ENCODE peak calls at places on chromosomes 5 and 9, in ten cellular contexts. F is transverse colon, I is HCT116, Q is body of pancreas, K is heart left ventricle, M is IMR-90, Z is A549, A is uterus, L is spleen, S is stomach. G is an unnamed sample.

GRCh38 chr9:116162241-116162781 is 8.7 kb downstream of the PAPPA start:
- DNase-seq in Z (no peak), K (no peak), A (no peak), S (no peak), F (no peak), I (no peak), M (no peak), L (no peak), Q (peak; percentile 68), G (no peak)

GRCh38 chr9:85876628-85877027 is 64.3 kb upstream of the NAA35 start:
- DNase-seq in S (no peak), A (no peak), M (no peak), I (no peak), F (no peak), L (no peak), Q (no peak), Z (no peak), K (no peak), G (no peak)

GRCh38 chr5:172762214-172763119 is 8.5 kb downstream of the DUSP1 start:
- DNase-seq in Z (no peak), L (peak; percentile 78), A (no peak), S (no peak), Q (no peak), K (no peak), M (no peak), F (no peak), I (no peak), G (no peak)

GRCh38 chr5:56607074-56607473 is 208.3 kb upstream of the MAP3K1 start:
- DNase-seq in S (no peak), Q (no peak), Z (no peak), A (no peak), L (no peak), K (no peak), F (no peak), I (no peak), M (peak; percentile 50), G (no peak)

GRCh38 chr5:124179788-124180187 is 566.7 kb downstream of the ZNF608 start:
- DNase-seq in Q (no peak), A (no peak), M (no peak), F (no peak), S (no peak), K (no peak), L (no peak), Z (no peak), I (no peak), G (no peak)

GRCh38 chr5:29758986-29759421 is 1434.5 kb upstream of the CDH6 start:
- DNase-seq in K (no peak), S (no peak), Q (no peak), Z (no peak), A (no peak), I (no peak), L (no peak), F (no peak), M (no peak), G (no peak)

GRCh38 chr9:123435471-123435870 is 79.5 kb downstream of the CRB2 start:
- DNase-seq in S (no peak), Q (no peak), I (no peak), M (no peak), A (no peak), Z (no peak), K (no peak), L (no peak), F (no peak), G (no peak)

GRCh38 chr5:78718827-78719226 is 70.3 kb upstream of the LHFPL2 start:
- DNase-seq in Z (no peak), F (no peak), Q (no peak), L (no peak), M (no peak), A (no peak), S (no peak), K (no peak), I (no peak), G (no peak)

DNA sequence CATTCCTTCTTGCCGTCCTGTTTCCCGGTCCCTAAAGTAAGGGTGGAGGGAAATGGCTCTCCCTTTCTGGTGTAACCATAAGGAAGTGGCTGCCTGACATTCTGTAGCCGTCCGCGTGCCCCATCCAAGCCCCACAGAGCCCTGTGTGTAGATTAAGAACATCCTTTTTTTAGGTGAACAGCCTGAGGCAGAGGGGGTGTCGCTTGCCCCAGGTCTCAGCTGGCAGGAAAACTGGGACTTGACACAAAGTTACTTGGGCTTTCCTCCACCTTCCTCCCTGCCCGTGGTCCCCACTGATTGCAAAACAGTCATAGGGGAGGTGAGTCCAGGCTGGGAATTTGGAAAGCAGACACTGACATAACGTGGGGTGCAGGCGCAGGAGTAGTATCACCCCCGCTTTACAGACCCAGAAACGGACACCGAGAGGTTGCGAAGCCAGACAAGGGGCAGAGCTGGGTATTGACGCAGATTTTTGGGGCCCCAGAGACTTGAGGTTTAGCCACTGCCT is 22.8 kb downstream of the C9orf50 start:
- DNase-seq in F (no peak), S (no peak), L (no peak), Q (no peak), M (no peak), Z (no peak), K (no peak), A (no peak), I (no peak), G (no peak)
- H3K4me3 ChIP-seq in F (no peak overlapping the region), S (peak overlapping the region; percentile 49), L (no peak overlapping the region), Q (no peak overlapping the region), M (no peak overlapping the region), Z (peak overlapping the region; percentile 40), K (peak overlapping the region; percentile 48), A (no peak overlapping the region), I (peak overlapping the region; percentile 67), G (peak overlapping the region; percentile 46)

DNA sequence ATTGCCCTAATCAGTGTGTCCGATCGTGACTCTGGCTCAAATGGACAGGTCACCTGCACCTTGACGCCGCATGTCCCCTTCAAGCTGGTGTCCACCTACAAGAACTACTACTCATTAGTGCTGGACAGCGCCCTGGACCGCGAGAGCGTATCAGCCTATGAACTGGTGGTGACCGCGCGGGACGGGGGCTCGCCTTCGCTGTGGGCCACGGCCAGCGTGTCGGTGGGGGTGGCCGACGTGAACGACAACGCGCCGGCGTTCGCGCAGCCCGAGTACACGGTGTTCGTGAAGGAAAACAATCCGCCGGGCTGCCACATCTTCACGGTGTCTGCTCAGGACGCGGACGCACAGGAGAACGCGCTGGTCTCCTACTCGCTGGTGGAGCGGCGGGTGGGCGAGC is 1.4 kb downstream of the PCDHA13 start:
- DNase-seq in Z (no peak), F (no peak), K (no peak), M (no peak), L (no peak), I (no peak), S (no peak), A (no peak), Q (no peak), G (peak; percentile 25)
- H3K9me3 ChIP-seq in Z (peaks cover 4% of the 10 kb centered on the region), F (peaks cover 18% of the 10 kb centered on the region), K (peaks cover 34% of the 10 kb centered on the region), M (peaks cover 23% of the 10 kb centered on the region), L (no peaks in the 10 kb centered on the region), I (no peaks in the 10 kb centered on the region), S (peaks cover 38% of the 10 kb centered on the region), A (no peaks in the 10 kb centered on the region), Q (peaks cover 25% of the 10 kb centered on the region), G (no peaks in the 10 kb centered on the region)

GRCh38 chr9:35811364-35812024 is 568 bp downstream of the SPAG8 start:
- DNase-seq in F (no peak), K (no peak), S (peak; percentile 61), Q (peak; percentile 43), I (no peak), M (no peak), L (no peak), A (peak; percentile 56), Z (no peak), G (no peak)

GRCh38 chr9:35814106-35814840 is 569 bp downstream of the HINT2 start:
- DNase-seq in M (peak; percentile 41), K (peak; percentile 83), I (no peak), Z (peak; percentile 70), Q (peak; percentile 77), L (peak; percentile 92), A (peak; percentile 73), S (peak; percentile 74), F (peak; percentile 75), G (peak; percentile 79)

GRCh38 chr9:35813434-35814105 is 1.3 kb downstream of the HINT2 start:
- DNase-seq in S (no peak), M (peak; percentile 32), I (peak; percentile 42), Q (no peak), K (no peak), L (no peak), F (no peak), Z (peak; percentile 78), A (no peak), G (no peak)

GRCh38 chr9:35814841-35815543 is at the start of gene HINT2:
- DNase-seq in S (peak; percentile 97), K (peak; percentile 97), I (peak; percentile 98), Z (peak; percentile 98), A (peak; percentile 98), Q (peak; percentile 98), L (peak; percentile 98), M (peak; percentile 99), F (peak; percentile 99), G (peak; percentile 99)

DNA sequence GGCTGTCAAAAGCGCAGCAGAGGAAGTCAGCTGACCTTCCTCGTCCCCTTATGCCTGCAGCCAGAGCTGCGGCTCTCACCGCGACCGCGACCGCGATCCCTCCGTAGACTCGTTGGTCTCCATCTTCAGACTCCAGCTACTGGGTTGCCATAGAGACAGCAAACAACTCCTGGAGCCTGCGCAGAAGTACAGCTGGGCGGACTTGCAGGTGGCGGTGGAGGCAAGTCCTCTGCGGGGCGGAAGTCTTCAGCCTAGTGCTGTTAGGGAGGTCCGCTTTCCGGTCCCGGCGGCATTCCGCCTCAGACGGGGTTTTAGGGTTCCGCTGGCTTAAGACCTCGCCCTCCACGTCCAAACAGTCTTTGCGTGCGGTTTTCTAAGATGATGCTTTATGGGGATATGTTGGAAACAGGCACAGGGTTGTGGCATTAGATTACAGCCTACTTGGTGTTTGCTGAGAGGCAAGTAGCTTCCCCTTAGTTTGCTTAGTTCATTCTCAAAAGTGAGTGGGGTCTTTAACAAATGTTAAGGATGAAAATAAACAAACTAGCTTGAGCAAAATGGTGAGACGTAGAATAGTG is at the start of gene SPAG8:
- DNase-seq in I (peak; percentile 38), M (peak; percentile 96), L (peak; percentile 98), F (peak; percentile 95), A (peak; percentile 95), K (peak; percentile 98), S (peak; percentile 94), Z (peak; percentile 98), Q (peak; percentile 97), G (peak; percentile 97)
- TF ChIP-seq POLR2A in I (no peak), M (no peak), L (peak; percentile 6), F (peak; percentile 59), A (peak; percentile 25), K (no peak), S (no peak), Z (peak; percentile 51), Q (peak; percentile 66), G (peak; percentile 32)

DNA sequence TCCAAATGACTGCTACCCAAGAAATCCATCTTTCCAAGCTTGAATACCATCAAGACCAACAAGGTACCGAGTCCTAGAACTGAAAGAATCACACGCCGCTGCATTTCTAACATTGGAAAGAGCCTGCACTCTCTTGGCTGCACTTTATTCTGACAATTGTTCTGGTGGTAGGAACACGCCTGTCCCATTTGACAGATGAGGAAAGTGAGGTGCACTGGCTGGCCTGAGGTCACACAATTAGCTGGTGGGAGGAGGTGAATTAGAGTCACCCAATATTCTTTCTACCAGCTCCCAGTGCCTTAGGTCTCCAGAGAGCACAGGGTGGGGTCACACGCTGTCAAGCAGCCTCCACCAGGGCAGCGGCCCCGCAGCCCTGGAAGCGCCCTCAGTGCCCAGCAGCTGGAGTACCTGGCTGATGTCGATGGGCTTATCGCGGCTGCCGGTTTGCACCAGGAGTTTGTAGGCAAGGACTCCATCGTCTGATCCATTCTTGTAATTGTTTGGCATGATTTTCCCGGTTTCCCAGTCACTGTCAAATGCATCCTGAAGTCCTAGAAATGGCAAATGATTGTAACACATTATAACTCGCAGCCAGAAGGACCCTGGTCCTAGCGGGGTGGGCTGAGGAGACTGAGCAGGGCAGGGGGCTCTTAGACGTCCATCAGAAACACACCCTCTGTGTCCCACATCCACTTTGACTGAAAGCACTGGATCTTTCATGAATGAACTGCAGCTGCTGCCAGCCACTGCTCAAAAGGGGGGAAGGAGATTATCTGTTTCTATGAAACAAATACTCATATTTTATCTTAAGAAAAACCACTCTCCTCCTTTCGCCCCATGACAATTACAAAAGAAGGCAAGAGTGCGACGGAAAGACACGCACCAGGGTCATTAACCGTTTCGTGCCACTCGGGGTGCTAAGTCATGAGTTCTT is 55.1 kb downstream of the PTCH1 start:
- DNase-seq in S (no peak), F (no peak), I (no peak), Q (no peak), A (no peak), L (no peak), K (no peak), Z (no peak), M (no peak), G (no peak)
- H3K4me3 ChIP-seq in S (no peak overlapping the region), F (no peak overlapping the region), I (no peak overlapping the region), Q (no peak overlapping the region), A (no peak overlapping the region), L (no peak overlapping the region), K (no peak overlapping the region), Z (no peak overlapping the region), M (no peak overlapping the region), G (no peak overlapping the region)

G was measured in testis.